ENCODE peak calls at places on chromosomes 6 and 20, in nine cellular contexts. H, V, Z, F, S, W, J, N and G are unnamed samples.

GRCh38 chr6:100553243-100553642 is 88.5 kb upstream of the SIM1 start:
- DNase-seq in J (peak), S (no peak), V (no peak), F (no peak), Z (no peak), W (no peak), H (no peak), N (no peak), G (no peak)

GRCh38 chr6:25172819-25173218 is 106.4 kb upstream of the CARMIL1 start:
- DNase-seq in F (no peak), V (no peak), S (no peak), H (peak), J (no peak), Z (no peak), W (peak), N (no peak), G (peak)

GRCh38 chr6:132224943-132225342 is 176.3 kb downstream of the MOXD1 start:
- DNase-seq in S (no peak), W (no peak), F (no peak), J (no peak), N (no peak), V (no peak), H (no peak), Z (no peak), G (no peak)

GRCh38 chr20:33262658-33263065 is 20.4 kb upstream of the BPIFB1 start:
- DNase-seq in S (no peak), Z (no peak), H (peak), V (no peak), N (no peak), F (peak), W (peak), J (peak), G (peak)

GRCh38 chr6:31734703-31735500 is 1.4 kb downstream of the CLIC1 start:
- DNase-seq in F (no peak), H (no peak), Z (no peak), V (no peak), J (no peak), W (peak), S (peak), N (no peak), G (no peak)

GRCh38 chr20:32285621-32286334 is 8.3 kb downstream of the KIF3B start:
- DNase-seq in J (no peak), W (peak), F (no peak), Z (no peak), V (no peak), H (peak), S (no peak), N (no peak), G (no peak)

GRCh38 chr6:42781546-42781810 is 374 bp upstream of the BICRAL start:
- DNase-seq in H (no peak), S (no peak), J (no peak), F (no peak), Z (no peak), N (no peak), V (no peak), W (peak), G (no peak)

GRCh38 chr20:45336530-45337366 is 11.5 kb downstream of the SDC4 start:
- DNase-seq in W (peak), J (no peak), F (no peak), N (peak), Z (no peak), V (no peak), H (no peak), S (no peak), G (no peak)

GRCh38 chr6:10995114-10995707 is 48.9 kb downstream of the ELOVL2 start:
- DNase-seq in S (no peak), H (no peak), J (no peak), F (no peak), W (no peak), V (no peak), Z (no peak), N (no peak), G (no peak)

GRCh38 chr6:68967549-68968300 is 332.6 kb downstream of the ADGRB3 start:
- DNase-seq in N (no peak), V (no peak), W (peak), F (peak), J (peak), Z (peak), H (peak), S (peak), G (no peak)

GRCh38 chr20:19284400-19285178 is 72.1 kb downstream of the SLC24A3 start:
- DNase-seq in F (no peak), H (no peak), V (no peak), S (no peak), J (peak), Z (no peak), N (no peak), W (no peak), G (no peak)

GRCh38 chr6:110348956-110349565 is 9.1 kb downstream of the METTL24 start:
- DNase-seq in W (no peak), S (no peak), H (no peak), N (no peak), V (no peak), Z (no peak), J (no peak), F (peak), G (no peak)

GRCh38 chr6:137434640-137435039 is 59.6 kb downstream of the OLIG3 start:
- DNase-seq in W (no peak), J (no peak), N (no peak), F (no peak), Z (no peak), S (no peak), H (no peak), V (no peak), G (no peak)

GRCh38 chr6:12009904-12010634 is 2.0 kb upstream of the HIVEP1 start:
- DNase-seq in H (peak), S (no peak), J (peak), V (no peak), Z (no peak), F (no peak), W (peak), N (no peak), G (no peak)

GRCh38 chr20:21767200-21767738 is 61.8 kb downstream of the PAX1 start:
- DNase-seq in V (no peak), W (no peak), F (no peak), H (no peak), J (no peak), N (no peak), Z (no peak), S (no peak), G (no peak)

GRCh38 chr6:157980288-157981131 is 1.2 kb upstream of the SYNJ2 start:
- DNase-seq in H (no peak), F (no peak), W (no peak), V (no peak), Z (no peak), N (peak), J (no peak), S (no peak), G (no peak)

GRCh38 chr6:157023958-157024357 is 246.8 kb downstream of the ARID1B start:
- DNase-seq in F (no peak), V (no peak), Z (no peak), H (no peak), J (no peak), W (peak), S (no peak), N (no peak), G (no peak)

GRCh38 chr20:11537032-11537431 is 380.7 kb upstream of the BTBD3 start:
- DNase-seq in N (no peak), Z (no peak), H (no peak), S (no peak), F (no peak), J (no peak), V (no peak), W (no peak), G (no peak)

GRCh38 chr6:113719056-113719455 is 138.1 kb upstream of the MARCKS start:
- DNase-seq in V (no peak), F (no peak), Z (no peak), N (no peak), J (no peak), S (no peak), H (no peak), W (peak), G (no peak)

GRCh38 chr20:18314786-18315406 is 26.6 kb downstream of the ZNF133 start:
- DNase-seq in S (no peak), W (peak), V (no peak), H (no peak), J (no peak), N (no peak), F (no peak), Z (no peak), G (no peak)

GRCh38 chr6:166627875-166628849 is 1.1 kb upstream of the RPS6KA2 start:
- DNase-seq in W (peak), H (no peak), S (peak), N (peak), V (no peak), Z (peak), J (peak), F (peak), G (no peak)

GRCh38 chr6:36929607-36930006 is 24.9 kb upstream of the PI16 start:
- DNase-seq in Z (no peak), N (no peak), W (peak), S (no peak), F (no peak), H (peak), V (no peak), J (no peak), G (no peak)

GRCh38 chr20:31572042-31572700 is 32.9 kb upstream of the ID1 start:
- DNase-seq in H (no peak), V (no peak), Z (no peak), S (no peak), W (no peak), J (peak), N (no peak), F (no peak), G (no peak)

GRCh38 chr6:132814716-132815570 is 574 bp downstream of the RPS12 start:
- DNase-seq in H (no peak), S (no peak), F (no peak), V (no peak), Z (no peak), N (no peak), J (no peak), W (no peak), G (no peak)